ENCODE peak calls at places on chromosomes 2 and 18, in ten cellular contexts. F is stomach, X is gastrocnemius medialis, E is A549, R is IMR-90, W is uterus, A is tibial nerve, Y is transverse colon, K is ovary, N is HepG2. S is an unnamed sample.

GRCh38 chr2:68726608-68727367 is 7.8 kb upstream of the ARHGAP25 start:
- DNase-seq in F (peak), X (no peak), E (no peak), R (no peak), W (no peak), A (no peak), Y (peak), K (no peak), N (no peak), S (no peak)

GRCh38 chr2:54988612-54989011 is 61.6 kb downstream of the RTN4 start:
- DNase-seq in F (no peak), X (no peak), E (no peak), R (no peak), W (no peak), A (no peak), Y (no peak), K (no peak), N (no peak), S (no peak)

GRCh38 chr2:236061497-236061896 is 106.7 kb downstream of the GBX2 start:
- DNase-seq in F (no peak), X (no peak), E (no peak), R (no peak), W (no peak), A (no peak), Y (no peak), K (no peak), N (no peak), S (no peak)

GRCh38 chr2:157691695-157692094 is 63.0 kb upstream of the ACVR1C start:
- DNase-seq in F (no peak), X (no peak), E (no peak), R (no peak), W (no peak), A (no peak), Y (no peak), K (no peak), N (no peak), S (no peak)

GRCh38 chr2:66430906-66431619 is 3.9 kb upstream of the MEIS1 start:
- DNase-seq in F (no peak), X (no peak), E (no peak), R (no peak), W (peak), A (no peak), Y (no peak), K (no peak), N (no peak), S (no peak)

GRCh38 chr18:29652797-29653196 is 1389.7 kb downstream of the DSC3 start:
- DNase-seq in F (no peak), X (no peak), E (no peak), R (no peak), W (no peak), A (no peak), Y (no peak), K (no peak), N (no peak), S (no peak)

GRCh38 chr2:202084265-202084664 is 11.2 kb downstream of the KIAA2012 start:
- DNase-seq in F (no peak), X (no peak), E (no peak), R (peak), W (no peak), A (no peak), Y (no peak), K (no peak), N (no peak), S (no peak)

GRCh38 chr18:53909668-53910067 is 314.8 kb downstream of the MBD2 start:
- DNase-seq in F (no peak), X (no peak), E (peak), R (peak), W (no peak), A (peak), Y (no peak), K (no peak), N (peak), S (no peak)

GRCh38 chr2:61016392-61017002 is 1.0 kb upstream of the PEX13 start:
- DNase-seq in F (no peak), X (no peak), E (no peak), R (no peak), W (no peak), A (no peak), Y (no peak), K (no peak), N (peak), S (no peak)

GRCh38 chr2:27051902-27052645 is 606 bp downstream of the AGBL5 start:
- DNase-seq in F (peak), X (no peak), E (peak), R (no peak), W (peak), A (no peak), Y (peak), K (peak), N (no peak), S (peak)

GRCh38 chr2:107588960-107589542 is 237.6 kb upstream of the RGPD4 start:
- DNase-seq in F (no peak), X (no peak), E (no peak), R (peak), W (no peak), A (no peak), Y (no peak), K (no peak), N (no peak), S (no peak)

GRCh38 chr2:143936758-143937562 is 583.0 kb downstream of the ZEB2 start:
- DNase-seq in F (peak), X (no peak), E (no peak), R (peak), W (no peak), A (no peak), Y (no peak), K (peak), N (no peak), S (no peak)

GRCh38 chr2:236001854-236002253 is 166.3 kb downstream of the GBX2 start:
- DNase-seq in F (no peak), X (no peak), E (no peak), R (no peak), W (no peak), A (no peak), Y (no peak), K (no peak), N (no peak), S (no peak)

GRCh38 chr2:189702071-189702470 is 27.6 kb downstream of the ANKAR start:
- DNase-seq in F (no peak), X (no peak), E (no peak), R (no peak), W (no peak), A (no peak), Y (no peak), K (no peak), N (peak), S (no peak)

GRCh38 chr2:70368545-70368944 is 66.7 kb upstream of the FAM136A start:
- DNase-seq in F (no peak), X (no peak), E (no peak), R (no peak), W (no peak), A (no peak), Y (no peak), K (no peak), N (no peak), S (no peak)

GRCh38 chr2:230921806-230922595 is 3.0 kb downstream of the GPR55 start:
- DNase-seq in F (peak), X (no peak), E (no peak), R (no peak), W (no peak), A (no peak), Y (peak), K (no peak), N (no peak), S (peak)

GRCh38 chr2:120299561-120299960 is 46.4 kb upstream of the INHBB start:
- DNase-seq in F (no peak), X (no peak), E (no peak), R (peak), W (no peak), A (no peak), Y (no peak), K (no peak), N (no peak), S (no peak)

GRCh38 chr18:79874553-79875530 is 76.6 kb downstream of the SLC66A2 start:
- DNase-seq in F (no peak), X (no peak), E (no peak), R (no peak), W (no peak), A (no peak), Y (no peak), K (no peak), N (no peak), S (no peak)

GRCh38 chr18:79294235-79294634 is 101.5 kb upstream of the NFATC1 start:
- DNase-seq in F (no peak), X (no peak), E (no peak), R (no peak), W (no peak), A (no peak), Y (no peak), K (no peak), N (no peak), S (no peak)

GRCh38 chr2:18991177-18992168 is 366.9 kb downstream of the OSR1 start:
- DNase-seq in F (peak), X (no peak), E (peak), R (peak), W (peak), A (peak), Y (peak), K (peak), N (no peak), S (peak)

GRCh38 chr2:73823916-73824523 is 4.7 kb upstream of the STAMBP start:
- DNase-seq in F (no peak), X (peak), E (peak), R (peak), W (peak), A (peak), Y (peak), K (no peak), N (peak), S (no peak)

GRCh38 chr2:124798551-124798950 is 773.5 kb downstream of the CNTNAP5 start:
- DNase-seq in F (no peak), X (no peak), E (no peak), R (no peak), W (no peak), A (no peak), Y (no peak), K (no peak), N (no peak), S (no peak)

GRCh38 chr2:8268172-8268783 is 413.6 kb upstream of the ID2 start:
- DNase-seq in F (no peak), X (no peak), E (no peak), R (no peak), W (no peak), A (no peak), Y (no peak), K (no peak), N (no peak), S (no peak)

GRCh38 chr18:25230658-25231326 is 121.2 kb downstream of the ZNF521 start:
- DNase-seq in F (peak), X (peak), E (no peak), R (peak), W (peak), A (peak), Y (peak), K (peak), N (no peak), S (peak)

GRCh38 chr2:112701092-112701491 is 19.7 kb upstream of the NT5DC4 start:
- DNase-seq in F (no peak), X (no peak), E (no peak), R (peak), W (no peak), A (no peak), Y (no peak), K (no peak), N (no peak), S (peak)

GRCh38 chr2:96859338-96859649 is 1.5 kb upstream of the ANKRD39 start:
- DNase-seq in F (no peak), X (no peak), E (no peak), R (no peak), W (peak), A (peak), Y (no peak), K (peak), N (no peak), S (peak)

GRCh38 chr18:70453058-70453775 is 164.4 kb downstream of the SOCS6 start:
- DNase-seq in F (no peak), X (no peak), E (no peak), R (peak), W (no peak), A (no peak), Y (no peak), K (no peak), N (no peak), S (no peak)

GRCh38 chr2:44953686-44953976 is 12.1 kb downstream of the SIX3 start:
- DNase-seq in F (no peak), X (no peak), E (no peak), R (no peak), W (no peak), A (no peak), Y (no peak), K (no peak), N (no peak), S (no peak)

GRCh38 chr18:62790836-62791772 is 75.8 kb downstream of the PHLPP1 start:
- DNase-seq in F (no peak), X (no peak), E (no peak), R (peak), W (no peak), A (no peak), Y (no peak), K (no peak), N (no peak), S (no peak)

GRCh38 chr2:127422631-127423475 is 4.6 kb downstream of the PROC start:
- DNase-seq in F (peak), X (no peak), E (no peak), R (no peak), W (no peak), A (no peak), Y (peak), K (no peak), N (no peak), S (peak)

GRCh38 chr2:228408529-228409227 is 227.2 kb upstream of the SPHKAP start:
- DNase-seq in F (no peak), X (no peak), E (no peak), R (no peak), W (no peak), A (no peak), Y (no peak), K (no peak), N (no peak), S (no peak)

GRCh38 chr2:112493858-112494648 is 12.1 kb downstream of the TTL start:
- DNase-seq in F (no peak), X (no peak), E (peak), R (peak), W (no peak), A (no peak), Y (peak), K (no peak), N (peak), S (no peak)

GRCh38 chr18:35407871-35408481 is 30.8 kb upstream of the ZNF396 start:
- DNase-seq in F (peak), X (peak), E (peak), R (peak), W (peak), A (peak), Y (peak), K (no peak), N (peak), S (no peak)

GRCh38 chr2:54722641-54723299 is 692 bp upstream of the EML6 start:
- DNase-seq in F (no peak), X (no peak), E (peak), R (peak), W (no peak), A (no peak), Y (no peak), K (no peak), N (no peak), S (no peak)

GRCh38 chr2:68743531-68743930 is 8.9 kb downstream of the ARHGAP25 start:
- DNase-seq in F (no peak), X (no peak), E (no peak), R (no peak), W (no peak), A (no peak), Y (no peak), K (no peak), N (no peak), S (peak)

GRCh38 chr2:136000502-136000901 is 15.1 kb upstream of the DARS1 start:
- DNase-seq in F (no peak), X (no peak), E (no peak), R (no peak), W (no peak), A (no peak), Y (no peak), K (no peak), N (no peak), S (no peak)

GRCh38 chr2:237670641-237671040 is 43.3 kb downstream of the LRRFIP1 start:
- DNase-seq in F (no peak), X (no peak), E (no peak), R (no peak), W (peak), A (no peak), Y (no peak), K (peak), N (no peak), S (no peak)

GRCh38 chr2:98908909-98909308 is 27.1 kb downstream of the CRACDL start:
- DNase-seq in F (peak), X (no peak), E (no peak), R (peak), W (no peak), A (no peak), Y (no peak), K (no peak), N (no peak), S (no peak)
- TF ChIP-seq CTCF in F (no peak), X (no peak), E (no peak), R (no peak), W (no peak), A (no peak), Y (no peak), K (no peak), N (no peak), S (no peak)

GRCh38 chr2:102149243-102149642 is 6.7 kb downstream of the IL1R1 start:
- DNase-seq in F (no peak), X (no peak), E (no peak), R (no peak), W (no peak), A (no peak), Y (no peak), K (no peak), N (no peak), S (no peak)
- H3K4me3 ChIP-seq in F (no peak), X (no peak), E (no peak), R (no peak), W (no peak), A (no peak), Y (no peak), K (no peak), N (no peak), S (no peak)

DNA sequence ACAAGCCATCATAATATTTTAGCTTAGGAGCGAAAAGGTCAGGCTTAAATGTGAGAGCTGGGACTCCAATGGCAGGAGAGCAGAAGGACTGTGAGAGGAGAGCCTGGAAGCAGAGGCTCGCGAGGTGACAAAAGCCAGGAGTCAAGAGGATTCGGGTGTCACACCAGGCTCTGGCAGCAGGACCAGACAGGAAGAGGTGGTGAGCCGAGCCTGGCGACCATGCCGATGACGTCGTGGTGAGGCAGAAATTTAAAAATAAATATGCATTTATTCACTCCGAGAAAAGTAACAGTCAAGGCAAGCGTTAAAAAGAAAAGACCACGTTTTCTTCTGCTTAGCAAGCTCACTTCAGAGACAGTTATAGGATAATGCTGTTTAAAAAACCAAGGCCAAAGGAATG is 31.3 kb upstream of the ZNF236 start:
- DNase-seq in F (no peak), X (no peak), E (no peak), R (peak), W (no peak), A (no peak), Y (no peak), K (no peak), N (no peak), S (no peak)
- TF ChIP-seq POLR2A in F (no peak), X (no peak), E (no peak), R (no peak), W (no peak), A (no peak), Y (no peak), K (no peak), N (no peak), S (no peak)

DNA sequence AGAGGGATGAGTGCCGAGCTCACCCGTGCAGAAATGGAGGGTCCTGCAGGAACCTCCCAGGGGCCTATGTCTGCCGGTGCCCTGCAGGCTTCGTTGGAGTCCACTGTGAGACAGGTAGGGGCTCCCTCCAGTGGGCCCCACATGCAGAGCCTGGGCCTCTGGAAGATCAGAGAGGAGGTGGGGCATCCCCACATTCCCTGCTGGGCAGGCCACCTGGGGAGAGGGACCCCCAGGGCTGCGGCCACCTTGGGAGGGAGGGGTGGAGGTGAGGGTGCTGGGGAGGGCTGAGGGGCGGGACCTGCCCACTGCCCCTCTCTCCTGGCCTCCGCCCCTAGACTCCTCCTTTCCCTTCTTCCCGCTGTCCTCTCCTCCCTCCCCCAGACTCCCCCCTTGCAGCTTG is 38.5 kb downstream of the MTERF4 start:
- DNase-seq in F (no peak), X (no peak), E (no peak), R (no peak), W (no peak), A (no peak), Y (no peak), K (peak), N (no peak), S (peak)
- TF ChIP-seq CTCF in F (no peak), X (no peak), E (no peak), R (no peak), W (no peak), A (no peak), Y (no peak), K (no peak), N (peak), S (no peak)

GRCh38 chr18:46722051-46722450 is 34.8 kb downstream of the ST8SIA5 start:
- DNase-seq in F (no peak), X (no peak), E (no peak), R (no peak), W (no peak), A (no peak), Y (no peak), K (no peak), N (no peak), S (peak)
- H3K4me3 ChIP-seq in F (no peak), X (no peak), E (no peak), R (no peak), W (no peak), A (no peak), Y (no peak), K (no peak), N (no peak), S (no peak)

GRCh38 chr18:21740474-21740723 is 193 bp upstream of the MIB1 start:
- DNase-seq in F (no peak), X (peak), E (peak), R (peak), W (peak), A (no peak), Y (peak), K (no peak), N (peak), S (peak)

GRCh38 chr18:21742323-21742687 is 1.7 kb downstream of the MIB1 start:
- DNase-seq in F (no peak), X (no peak), E (no peak), R (peak), W (no peak), A (no peak), Y (no peak), K (no peak), N (no peak), S (no peak)

GRCh38 chr18:21739604-21740473 is 753 bp upstream of the MIB1 start:
- DNase-seq in F (no peak), X (no peak), E (no peak), R (no peak), W (peak), A (no peak), Y (no peak), K (peak), N (no peak), S (no peak)

GRCh38 chr18:21741511-21742322 is 1.1 kb downstream of the MIB1 start:
- DNase-seq in F (peak), X (no peak), E (no peak), R (peak), W (peak), A (peak), Y (peak), K (peak), N (no peak), S (peak)

DNA sequence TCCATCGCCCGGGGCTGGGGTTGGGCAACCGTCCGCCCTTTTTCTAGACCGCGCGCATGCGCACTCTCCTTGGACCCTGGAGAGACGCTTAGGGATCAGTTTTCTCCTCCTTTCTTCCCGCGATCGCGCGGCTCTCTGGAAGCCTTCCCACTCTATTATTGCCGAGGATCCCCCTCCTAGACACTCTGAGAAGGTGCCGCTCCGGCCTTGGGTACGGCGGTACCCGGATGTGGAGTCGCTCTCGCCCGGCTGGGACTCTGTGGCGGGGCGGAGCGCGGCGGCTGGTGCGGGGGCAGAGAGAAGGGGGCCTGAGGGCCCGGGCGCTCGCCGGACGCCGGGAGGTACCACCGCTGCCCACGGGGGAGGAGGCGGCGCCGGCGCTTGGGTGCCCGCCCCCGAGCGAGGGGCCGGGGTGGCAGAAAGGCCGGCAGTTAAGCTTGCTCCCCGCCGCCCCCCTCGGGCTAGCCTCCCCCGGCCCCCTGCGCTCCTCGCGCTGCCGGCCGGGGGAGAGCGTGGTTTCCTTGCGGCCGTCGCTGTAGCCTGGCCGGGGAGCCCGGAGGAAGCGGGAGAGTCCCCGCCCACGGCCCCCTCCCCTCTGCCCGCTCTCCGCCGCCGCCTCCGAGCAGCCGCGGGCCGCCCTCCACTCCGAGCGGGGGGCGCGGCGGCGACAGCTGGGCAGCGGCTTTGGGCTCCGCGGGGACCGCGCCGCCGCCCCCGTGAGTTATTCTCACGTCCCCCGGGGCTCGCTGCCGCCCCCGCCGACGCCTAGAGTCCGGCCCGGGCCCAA is at the start of gene MIB1:
- DNase-seq in F (peak), X (no peak), E (peak), R (peak), W (peak), A (peak), Y (peak), K (peak), N (no peak), S (no peak)
- TF ChIP-seq POLR2A in F (no peak), X (peak), E (peak), R (peak), W (peak), A (peak), Y (peak), K (peak), N (peak), S (no peak)